ENCODE peak calls at places on chromosomes 2 and 18, in six cellular contexts. X is right cardiac atrium; R is HCT116; M is foreskin keratinocyte; Y is H9; Z is CD8-positive, alpha-beta T cell. W is an unnamed sample.

GRCh38 chr2:216011320-216011849 is 2.0 kb downstream of the MREG start:
- DNase-seq in X (no peak), R (no peak), M (no peak), Y (no peak), Z (no peak), W (no peak)

GRCh38 chr18:13762690-13763439 is 36.4 kb downstream of the RNMT start:
- DNase-seq in X (no peak), R (no peak), M (no peak), Y (no peak), Z (no peak), W (no peak)

GRCh38 chr2:224248944-224249371 is 152.9 kb downstream of the FAM124B start:
- DNase-seq in X (no peak), R (no peak), M (no peak), Y (no peak), Z (no peak), W (no peak)

GRCh38 chr18:70720607-70721006 is 431.8 kb downstream of the SOCS6 start:
- DNase-seq in X (no peak), R (no peak), M (no peak), Y (no peak), Z (no peak), W (no peak)

GRCh38 chr2:12321017-12321641 is 395.6 kb upstream of the TRIB2 start:
- DNase-seq in X (peak; percentile 67), R (no peak), M (peak; percentile 77), Y (no peak), Z (no peak), W (no peak)

GRCh38 chr2:69132960-69133590 is 120.1 kb downstream of the ANTXR1 start:
- DNase-seq in X (no peak), R (no peak), M (no peak), Y (no peak), Z (no peak), W (no peak)

GRCh38 chr2:16093639-16094447 is 153.5 kb downstream of the MYCN start:
- DNase-seq in X (no peak), R (no peak), M (no peak), Y (no peak), Z (no peak), W (no peak)

GRCh38 chr2:232487385-232488096 is at the start of gene ECEL1:
- DNase-seq in X (no peak), R (no peak), M (no peak), Y (peak; percentile 41), Z (no peak), W (peak; percentile 33)

GRCh38 chr2:70921839-70922590 is 13.7 kb upstream of the ATP6V1B1 start:
- DNase-seq in X (no peak), R (no peak), M (no peak), Y (peak; percentile 28), Z (no peak), W (no peak)

GRCh38 chr2:161556440-161556839 is 67.8 kb upstream of the SLC4A10 start:
- DNase-seq in X (no peak), R (no peak), M (no peak), Y (no peak), Z (no peak), W (no peak)

GRCh38 chr2:240401308-240401707 is 34.2 kb upstream of the GPC1 start:
- DNase-seq in X (no peak), R (no peak), M (no peak), Y (peak; percentile 18), Z (no peak), W (no peak)

GRCh38 chr18:21605218-21605617 is 4.7 kb upstream of the ESCO1 start:
- DNase-seq in X (no peak), R (no peak), M (no peak), Y (no peak), Z (no peak), W (no peak)

GRCh38 chr18:60044290-60045006 is 144.7 kb downstream of the PMAIP1 start:
- DNase-seq in X (no peak), R (no peak), M (peak; percentile 76), Y (no peak), Z (no peak), W (no peak)

GRCh38 chr2:102758433-102758832 is 3.4 kb upstream of the TMEM182 start:
- DNase-seq in X (no peak), R (no peak), M (no peak), Y (no peak), Z (no peak), W (no peak)

GRCh38 chr18:37505321-37505720 is 60.3 kb downstream of the CELF4 start:
- DNase-seq in X (no peak), R (no peak), M (no peak), Y (no peak), Z (no peak), W (no peak)

GRCh38 chr2:64337314-64337713 is 116.6 kb upstream of the LGALSL start:
- DNase-seq in X (no peak), R (no peak), M (no peak), Y (no peak), Z (no peak), W (no peak)

GRCh38 chr2:205903549-205904129 is 182.3 kb downstream of the INO80D start:
- DNase-seq in X (peak; percentile 40), R (peak; percentile 51), M (no peak), Y (peak; percentile 68), Z (no peak), W (no peak)

GRCh38 chr2:205902899-205903236 is 183.1 kb downstream of the INO80D start:
- DNase-seq in X (no peak), R (no peak), M (no peak), Y (no peak), Z (no peak), W (no peak)

GRCh38 chr2:205902041-205902898 is 183.7 kb downstream of the INO80D start:
- DNase-seq in X (no peak), R (no peak), M (no peak), Y (no peak), Z (no peak), W (no peak)

GRCh38 chr2:205895981-205896655 is 189.9 kb downstream of the INO80D start:
- DNase-seq in X (no peak), R (no peak), M (no peak), Y (no peak), Z (no peak), W (no peak)

DNA sequence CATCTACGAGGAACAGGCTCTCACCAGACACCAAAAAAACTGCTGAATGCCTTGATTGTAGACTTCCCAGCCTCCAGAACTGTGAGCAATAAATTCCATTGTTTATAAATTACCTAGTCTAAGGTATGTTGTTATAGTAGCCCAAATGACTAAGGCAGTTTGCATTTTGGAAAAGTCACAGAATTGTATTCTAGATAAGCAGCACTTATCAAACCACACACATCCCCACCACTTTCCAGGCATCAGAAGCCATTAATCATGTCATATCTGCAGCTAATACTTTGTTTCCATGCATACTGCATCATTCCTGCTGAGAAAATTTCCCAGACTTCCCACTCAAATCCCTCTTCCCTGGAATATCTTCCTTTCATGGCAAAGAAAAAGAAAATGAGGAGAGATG is 187.2 kb downstream of the INO80D start:
- DNase-seq in X (no peak), R (no peak), M (no peak), Y (no peak), Z (no peak), W (no peak)
- H3K4me1 ChIP-seq in X (no peaks in the 10 kb centered on the region), R (no peaks in the 10 kb centered on the region), M (no peaks in the 10 kb centered on the region), Y (no peaks in the 10 kb centered on the region), Z (no peaks in the 10 kb centered on the region), W (no peaks in the 10 kb centered on the region)

DNA sequence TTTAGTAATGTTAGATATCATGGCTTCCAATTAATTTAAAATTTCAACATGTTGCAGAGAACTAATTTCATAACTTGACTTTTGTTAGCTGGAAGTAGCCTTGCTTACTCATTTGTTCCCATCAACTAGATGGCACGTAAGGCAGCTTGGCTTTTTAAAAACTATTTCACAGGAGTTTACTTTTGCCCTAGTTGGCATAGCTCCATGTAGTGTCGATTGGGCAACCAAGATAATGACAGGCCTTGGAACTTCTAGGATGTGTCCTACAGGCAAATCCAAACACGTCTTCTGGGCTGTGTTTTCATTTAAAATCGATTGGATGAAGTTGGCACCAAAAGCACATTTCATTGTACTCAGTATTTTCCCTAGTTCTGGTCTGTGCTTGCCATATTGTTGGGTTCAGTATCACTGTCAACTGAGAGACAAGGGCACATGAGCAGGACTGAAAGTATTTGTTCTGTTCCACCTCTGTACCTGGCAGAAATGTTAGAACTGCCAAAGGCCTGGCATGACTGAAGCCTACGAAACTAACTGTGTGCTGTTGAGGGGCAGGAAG is 29.4 kb downstream of the HADHB start:
- DNase-seq in X (peak; percentile 35), R (no peak), M (peak; percentile 99), Y (no peak), Z (no peak), W (peak; percentile 73)
- H3K27ac ChIP-seq in X (peak overlapping the region; percentile 91), R (no peak overlapping the region), M (peak overlapping the region; percentile 43), Y (no peak overlapping the region), Z (no peak overlapping the region), W (peak overlapping the region; percentile 93)

DNA sequence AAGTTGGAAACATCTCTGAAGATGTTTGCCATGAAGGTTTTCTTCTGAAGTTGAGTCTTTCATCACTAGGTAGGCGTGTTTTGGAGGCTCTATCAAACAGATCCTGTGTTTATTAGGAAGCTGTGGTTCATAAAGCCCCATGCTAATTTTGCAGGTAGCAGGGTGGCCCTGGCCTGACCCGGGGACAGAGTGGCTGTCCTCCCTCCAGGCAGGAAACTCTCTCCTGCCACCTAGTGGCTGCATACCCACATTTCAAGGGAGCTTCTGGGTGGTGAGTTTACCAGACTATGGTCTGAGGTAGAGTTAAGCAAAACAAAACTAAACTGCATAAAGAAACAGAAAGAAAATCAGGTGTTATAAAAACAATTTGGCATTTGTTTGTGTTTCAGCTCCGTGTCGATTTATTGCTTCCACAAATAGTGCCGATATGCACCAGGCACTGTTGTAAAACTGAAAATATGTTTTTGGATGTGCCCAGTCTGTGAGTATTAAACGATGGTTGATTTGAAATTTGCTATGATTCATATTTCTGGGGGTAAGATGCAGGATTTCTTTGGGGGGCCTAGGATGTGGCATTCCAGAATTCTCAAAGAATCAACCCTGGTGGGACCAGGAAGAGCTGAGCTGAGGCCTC is 26.0 kb upstream of the IL37 start:
- DNase-seq in X (peak; percentile 20), R (peak; percentile 40), M (no peak), Y (peak; percentile 84), Z (peak; percentile 46), W (no peak)
- H3K4me1 ChIP-seq in X (no peaks in the 10 kb centered on the region), R (peaks cover 18% of the 10 kb centered on the region), M (peaks cover 35% of the 10 kb centered on the region), Y (no peaks in the 10 kb centered on the region), Z (peaks cover 5% of the 10 kb centered on the region), W (peaks cover 27% of the 10 kb centered on the region)

DNA sequence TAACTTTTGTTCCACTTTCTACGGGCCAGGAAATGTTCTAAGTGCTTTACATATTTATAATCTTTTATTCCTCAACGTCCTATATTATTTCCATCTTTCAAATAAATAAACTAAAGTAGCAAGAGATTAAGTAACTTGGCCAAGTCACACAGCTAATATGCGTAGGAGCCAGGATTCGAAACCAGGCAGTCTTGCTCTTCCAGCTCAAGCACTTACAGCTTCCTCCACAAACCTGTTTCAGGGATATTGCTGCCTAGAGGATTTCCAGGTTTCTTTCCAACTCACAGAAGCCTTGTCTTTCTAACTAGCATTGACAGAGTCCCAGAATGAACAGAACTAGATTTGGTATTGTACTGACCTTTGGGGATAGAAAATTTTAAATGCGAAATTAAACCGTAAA is 102.5 kb downstream of the FIGN start:
- DNase-seq in X (no peak), R (no peak), M (no peak), Y (no peak), Z (no peak), W (no peak)
- H3K27ac ChIP-seq in X (no peak overlapping the region), R (no peak overlapping the region), M (no peak overlapping the region), Y (no peak overlapping the region), Z (no peak overlapping the region), W (no peak overlapping the region)